ENCODE peak calls at places on chromosome 6, in ten cellular contexts. W is esophagus muscularis mucosa, Q is spleen, Z is heart right ventricle, C is brain microvascular endothelial cell, X is left ventricle myocardium inferior, D is pancreas, A is heart left ventricle, K is stomach, O is upper lobe of right lung. M is an unnamed sample. For H3K36me3, the result is how much of the 10 kb centered on the place peaks cover.

GRCh38 chr6:135202821-135203220 is 21.7 kb downstream of the MYB start:
- DNase-seq in W (no peak), Q (no peak), Z (no peak), C (no peak), X (no peak), D (no peak), A (no peak), K (no peak), O (no peak), M (no peak)

GRCh38 chr6:54935739-54936138 is 89.2 kb downstream of the FAM83B start:
- DNase-seq in W (no peak), Q (no peak), Z (no peak), C (no peak), X (no peak), D (no peak), A (no peak), K (no peak), O (no peak), M (no peak)

GRCh38 chr6:55443238-55444134 is 116.2 kb downstream of the GFRAL start:
- DNase-seq in W (no peak), Q (no peak), Z (no peak), C (no peak), X (no peak), D (no peak), A (no peak), K (no peak), O (no peak), M (no peak)

GRCh38 chr6:157984686-157985225 is 3.1 kb downstream of the SYNJ2 start:
- DNase-seq in W (no peak), Q (peak), Z (no peak), C (no peak), X (no peak), D (no peak), A (no peak), K (no peak), O (peak), M (no peak)

GRCh38 chr6:39852324-39852723 is 60.1 kb downstream of the DAAM2 start:
- DNase-seq in W (no peak), Q (no peak), Z (no peak), C (no peak), X (no peak), D (no peak), A (no peak), K (no peak), O (no peak), M (no peak)

GRCh38 chr6:100288311-100288710 is 176.4 kb downstream of the SIM1 start:
- DNase-seq in W (no peak), Q (no peak), Z (no peak), C (no peak), X (no peak), D (no peak), A (no peak), K (no peak), O (no peak), M (no peak)

GRCh38 chr6:32886674-32887383 is 32.8 kb downstream of the PSMB9 start:
- DNase-seq in W (no peak), Q (no peak), Z (peak), C (peak), X (no peak), D (no peak), A (no peak), K (no peak), O (no peak), M (peak)

GRCh38 chr6:114366899-114367298 is 24.1 kb upstream of the HS3ST5 start:
- DNase-seq in W (no peak), Q (no peak), Z (no peak), C (no peak), X (no peak), D (no peak), A (no peak), K (no peak), O (no peak), M (no peak)

GRCh38 chr6:170497845-170498281 is 55.2 kb downstream of the PSMB1 start:
- DNase-seq in W (no peak), Q (no peak), Z (no peak), C (peak), X (no peak), D (no peak), A (no peak), K (no peak), O (no peak), M (no peak)

GRCh38 chr6:113858067-113858604 is 991 bp downstream of the MARCKS start:
- DNase-seq in W (no peak), Q (peak), Z (peak), C (peak), X (peak), D (peak), A (peak), K (peak), O (peak), M (peak)

GRCh38 chr6:29447670-29448069 is 8.6 kb downstream of the OR10C1 start:
- DNase-seq in W (no peak), Q (no peak), Z (no peak), C (peak), X (no peak), D (no peak), A (no peak), K (no peak), O (no peak), M (no peak)

GRCh38 chr6:54112171-54112650 is 968 bp downstream of the MLIP start:
- DNase-seq in W (no peak), Q (no peak), Z (no peak), C (no peak), X (no peak), D (no peak), A (no peak), K (no peak), O (no peak), M (no peak)

GRCh38 chr6:46502486-46503119 is 11.4 kb upstream of the RCAN2 start:
- DNase-seq in W (no peak), Q (no peak), Z (no peak), C (no peak), X (no peak), D (no peak), A (peak), K (no peak), O (no peak), M (no peak)

GRCh38 chr6:70636589-70636988 is 31.1 kb upstream of the SMAP1 start:
- DNase-seq in W (no peak), Q (no peak), Z (no peak), C (no peak), X (no peak), D (no peak), A (no peak), K (no peak), O (no peak), M (no peak)

GRCh38 chr6:139820191-139820590 is 445.7 kb upstream of the CITED2 start:
- DNase-seq in W (no peak), Q (no peak), Z (no peak), C (peak), X (no peak), D (no peak), A (no peak), K (no peak), O (no peak), M (no peak)

GRCh38 chr6:31919624-31920303 is 7.8 kb upstream of the C2 start:
- DNase-seq in W (no peak), Q (peak), Z (no peak), C (no peak), X (no peak), D (no peak), A (no peak), K (no peak), O (no peak), M (no peak)

GRCh38 chr6:131037194-131037897 is 25.7 kb downstream of the EPB41L2 start:
- DNase-seq in W (no peak), Q (no peak), Z (no peak), C (no peak), X (no peak), D (no peak), A (no peak), K (no peak), O (no peak), M (no peak)

GRCh38 chr6:155273438-155273837 is 9.6 kb downstream of the CLDN20 start:
- DNase-seq in W (no peak), Q (no peak), Z (no peak), C (peak), X (no peak), D (no peak), A (no peak), K (no peak), O (no peak), M (no peak)

GRCh38 chr6:145631374-145631773 is 103.9 kb downstream of the EPM2A start:
- DNase-seq in W (no peak), Q (no peak), Z (no peak), C (no peak), X (no peak), D (no peak), A (no peak), K (no peak), O (no peak), M (no peak)

GRCh38 chr6:7006536-7007191 is 101.1 kb upstream of the RREB1 start:
- DNase-seq in W (no peak), Q (no peak), Z (no peak), C (no peak), X (no peak), D (no peak), A (no peak), K (no peak), O (no peak), M (no peak)

GRCh38 chr6:150343434-150343833 is 25.4 kb upstream of the IYD start:
- DNase-seq in W (no peak), Q (no peak), Z (no peak), C (peak), X (no peak), D (no peak), A (no peak), K (no peak), O (no peak), M (no peak)

GRCh38 chr6:99424022-99424421 is 1.1 kb downstream of the PNISR start:
- DNase-seq in W (no peak), Q (no peak), Z (no peak), C (no peak), X (no peak), D (no peak), A (no peak), K (no peak), O (no peak), M (no peak)

GRCh38 chr6:47700051-47700450 is 1.7 kb downstream of the ADGRF4 start:
- DNase-seq in W (peak), Q (no peak), Z (no peak), C (peak), X (no peak), D (no peak), A (no peak), K (no peak), O (no peak), M (peak)

GRCh38 chr6:55617272-55617671 is 38.3 kb upstream of the HMGCLL1 start:
- DNase-seq in W (no peak), Q (no peak), Z (no peak), C (peak), X (no peak), D (no peak), A (no peak), K (no peak), O (no peak), M (peak)

DNA sequence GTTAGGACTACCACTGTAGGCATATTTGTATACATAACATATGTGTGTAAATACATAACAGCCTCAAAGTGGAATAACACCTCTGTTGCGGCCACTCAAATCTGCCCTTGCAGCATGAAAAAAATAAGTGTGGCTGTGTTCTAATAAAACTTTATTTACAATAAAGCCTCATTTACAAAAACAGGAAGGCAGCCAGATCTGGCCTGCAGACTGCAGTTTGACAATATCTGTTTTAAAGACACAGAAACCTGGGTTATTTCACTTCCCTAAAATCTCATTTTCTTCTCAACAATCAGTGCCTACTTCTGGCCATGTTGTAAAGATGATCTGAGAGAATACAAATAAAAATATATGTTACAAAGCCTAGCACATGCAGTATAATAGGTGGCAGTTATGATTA is 53.9 kb upstream of the SCML4 start:
- DNase-seq in W (no peak), Q (no peak), Z (no peak), C (no peak), X (no peak), D (no peak), A (no peak), K (no peak), O (no peak), M (no peak)
- H3K36me3 ChIP-seq in W (under half), Q (half or more), Z (under half), C (half or more), X (half or more), D (under half), A (half or more), K (half or more), O (half or more), M (under half)

GRCh38 chr6:72248621-72249020 is 362.3 kb downstream of the RIMS1 start:
- DNase-seq in W (no peak), Q (no peak), Z (no peak), C (no peak), X (no peak), D (no peak), A (no peak), K (no peak), O (no peak), M (no peak)
- H3K27ac ChIP-seq in W (no peak), Q (no peak), Z (no peak), C (no peak), X (no peak), D (no peak), A (no peak), K (no peak), O (no peak), M (no peak)

GRCh38 chr6:42510795-42511194 is 53.0 kb upstream of the UBR2 start:
- DNase-seq in W (no peak), Q (no peak), Z (no peak), C (no peak), X (no peak), D (no peak), A (no peak), K (no peak), O (no peak), M (no peak)
- TF ChIP-seq CTCF in W (no peak), Q (no peak), Z (no peak), C (no peak), X (no peak), D (no peak), A (no peak), K (no peak), O (no peak), M (no peak)

GRCh38 chr6:152993431-152993830 is 9.1 kb downstream of the MTRF1L start:
- DNase-seq in W (no peak), Q (no peak), Z (no peak), C (no peak), X (no peak), D (no peak), A (no peak), K (no peak), O (no peak), M (no peak)
- H3K36me3 ChIP-seq in W (under half), Q (half or more), Z (under half), C (under half), X (half or more), D (under half), A (half or more), K (half or more), O (half or more), M (under half)

GRCh38 chr6:142899101-142899760 is 45.7 kb downstream of the HIVEP2 start:
- DNase-seq in W (no peak), Q (no peak), Z (no peak), C (no peak), X (no peak), D (no peak), A (no peak), K (no peak), O (no peak), M (no peak)
- H3K27ac ChIP-seq in W (no peak), Q (no peak), Z (no peak), C (no peak), X (no peak), D (no peak), A (no peak), K (no peak), O (no peak), M (no peak)

GRCh38 chr6:156407334-156407733 is 369.8 kb upstream of the ARID1B start:
- DNase-seq in W (peak), Q (no peak), Z (no peak), C (no peak), X (no peak), D (no peak), A (no peak), K (no peak), O (no peak), M (no peak)

GRCh38 chr6:156406099-156406498 is 371.1 kb upstream of the ARID1B start:
- DNase-seq in W (peak), Q (no peak), Z (no peak), C (no peak), X (no peak), D (no peak), A (no peak), K (no peak), O (no peak), M (no peak)

GRCh38 chr6:156413156-156413555 is 364.0 kb upstream of the ARID1B start:
- DNase-seq in W (no peak), Q (no peak), Z (no peak), C (no peak), X (no peak), D (no peak), A (no peak), K (no peak), O (no peak), M (no peak)

GRCh38 chr6:156406688-156407087 is 370.5 kb upstream of the ARID1B start:
- DNase-seq in W (peak), Q (no peak), Z (no peak), C (no peak), X (no peak), D (no peak), A (no peak), K (no peak), O (no peak), M (no peak)

GRCh38 chr6:156410649-156411048 is 366.5 kb upstream of the ARID1B start:
- DNase-seq in W (no peak), Q (no peak), Z (no peak), C (no peak), X (no peak), D (no peak), A (no peak), K (no peak), O (no peak), M (no peak)
- TF ChIP-seq CTCF in W (no peak), Q (no peak), Z (peak), C (peak), X (peak), D (no peak), A (no peak), K (no peak), O (peak), M (no peak)

GRCh38 chr6:43517503-43518357 is 841 bp downstream of the POLR1C start:
- DNase-seq in W (no peak), Q (peak), Z (no peak), C (no peak), X (no peak), D (no peak), A (no peak), K (no peak), O (no peak), M (no peak)

GRCh38 chr6:43523282-43523681 is 6.4 kb downstream of the POLR1C start:
- DNase-seq in W (no peak), Q (no peak), Z (no peak), C (no peak), X (no peak), D (no peak), A (no peak), K (no peak), O (no peak), M (no peak)

GRCh38 chr6:43521836-43522235 is 4.9 kb downstream of the POLR1C start:
- DNase-seq in W (no peak), Q (no peak), Z (no peak), C (no peak), X (no peak), D (no peak), A (no peak), K (no peak), O (no peak), M (no peak)

GRCh38 chr6:43522547-43523263 is 5.8 kb downstream of the POLR1C start:
- DNase-seq in W (no peak), Q (no peak), Z (no peak), C (no peak), X (no peak), D (no peak), A (no peak), K (no peak), O (no peak), M (no peak)

GRCh38 chr6:43520097-43520496 is 3.2 kb downstream of the POLR1C start:
- DNase-seq in W (no peak), Q (no peak), Z (no peak), C (no peak), X (no peak), D (no peak), A (no peak), K (no peak), O (no peak), M (no peak)
- H3K36me3 ChIP-seq in W (half or more), Q (half or more), Z (under half), C (half or more), X (half or more), D (half or more), A (half or more), K (half or more), O (half or more), M (under half)

GRCh38 chr6:11615214-11615602 is 77.7 kb downstream of the TMEM170B start:
- DNase-seq in W (no peak), Q (no peak), Z (no peak), C (peak), X (no peak), D (no peak), A (no peak), K (no peak), O (no peak), M (no peak)

GRCh38 chr6:11613336-11613735 is 75.8 kb downstream of the TMEM170B start:
- DNase-seq in W (no peak), Q (no peak), Z (no peak), C (no peak), X (no peak), D (no peak), A (no peak), K (no peak), O (no peak), M (no peak)

GRCh38 chr6:11613858-11614257 is 76.3 kb downstream of the TMEM170B start:
- DNase-seq in W (no peak), Q (no peak), Z (no peak), C (peak), X (no peak), D (no peak), A (no peak), K (no peak), O (no peak), M (no peak)

GRCh38 chr6:11616200-11616611 is 78.7 kb downstream of the TMEM170B start:
- DNase-seq in W (no peak), Q (no peak), Z (no peak), C (peak), X (no peak), D (no peak), A (peak), K (no peak), O (no peak), M (no peak)

GRCh38 chr6:11614534-11615213 is 77.1 kb downstream of the TMEM170B start:
- DNase-seq in W (no peak), Q (no peak), Z (no peak), C (peak), X (no peak), D (no peak), A (no peak), K (no peak), O (no peak), M (no peak)
- H3K27ac ChIP-seq in W (no peak), Q (no peak), Z (no peak), C (peak), X (peak), D (no peak), A (peak), K (no peak), O (peak), M (no peak)

GRCh38 chr6:169019727-169020491 is 233.7 kb downstream of the THBS2 start:
- DNase-seq in W (peak), Q (no peak), Z (no peak), C (no peak), X (no peak), D (no peak), A (no peak), K (no peak), O (no peak), M (no peak)
- TF ChIP-seq CTCF in W (peak), Q (no peak), Z (no peak), C (peak), X (no peak), D (no peak), A (no peak), K (no peak), O (no peak), M (peak)

GRCh38 chr6:111667921-111668320 is 62.2 kb upstream of the TRAF3IP2 start:
- DNase-seq in W (no peak), Q (no peak), Z (no peak), C (no peak), X (no peak), D (no peak), A (no peak), K (no peak), O (no peak), M (no peak)

GRCh38 chr6:111669326-111669725 is 63.6 kb upstream of the TRAF3IP2 start:
- DNase-seq in W (no peak), Q (no peak), Z (no peak), C (no peak), X (no peak), D (no peak), A (no peak), K (no peak), O (no peak), M (no peak)

GRCh38 chr6:111664565-111665039 is 58.9 kb upstream of the TRAF3IP2 start:
- DNase-seq in W (no peak), Q (no peak), Z (no peak), C (no peak), X (no peak), D (no peak), A (no peak), K (no peak), O (no peak), M (no peak)

GRCh38 chr6:111668410-111668809 is 62.7 kb upstream of the TRAF3IP2 start:
- DNase-seq in W (no peak), Q (no peak), Z (no peak), C (no peak), X (no peak), D (no peak), A (peak), K (no peak), O (no peak), M (no peak)

DNA sequence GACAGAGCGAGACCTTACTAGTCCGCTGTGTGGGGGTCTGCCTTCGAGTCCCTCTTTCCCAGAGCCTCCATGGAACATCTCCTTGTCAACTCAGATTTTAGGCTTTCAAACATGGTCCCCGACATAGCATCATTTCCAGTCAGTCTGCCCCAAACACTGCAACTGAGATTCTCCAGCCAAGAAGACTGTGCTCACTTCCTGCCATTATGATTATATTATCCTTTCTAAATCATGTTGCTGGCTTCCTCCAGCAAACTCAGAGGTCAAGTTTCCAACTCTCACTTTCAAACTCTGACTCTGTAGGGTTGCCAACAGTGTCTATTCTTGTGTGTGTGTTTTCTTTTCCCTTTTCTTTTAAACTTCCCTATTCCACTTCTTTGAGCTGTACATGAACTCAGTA is 61.1 kb upstream of the TRAF3IP2 start:
- DNase-seq in W (no peak), Q (no peak), Z (no peak), C (no peak), X (no peak), D (no peak), A (no peak), K (no peak), O (no peak), M (peak)
- H3K36me3 ChIP-seq in W (under half), Q (half or more), Z (under half), C (under half), X (under half), D (under half), A (under half), K (under half), O (under half), M (under half)

M was measured in adrenal gland.